ENCODE peak calls at places on chromosomes 12 and 14, in nine cellular contexts. C is H9, Q is kidney, G is WTC11, D is endodermal cell, U is RWPE2, L is bronchial epithelial cell, H is mammary epithelial cell, N is AG09319. O is an unnamed sample.

GRCh38 chr12:100675432-100675831 is 101.9 kb downstream of the GAS2L3 start:
- DNase-seq in C (no peak), H (peak; percentile 40), Q (no peak), D (no peak), L (peak; percentile 59), N (peak; percentile 16), G (no peak), U (peak; percentile 63), O (no peak)

GRCh38 chr12:49672351-49673181 is 34.6 kb downstream of the FMNL3 start:
- DNase-seq in N (no peak), G (no peak), C (no peak), U (no peak), Q (no peak), L (no peak), H (no peak), D (no peak), O (no peak)

GRCh38 chr12:14696265-14696741 is at the start of gene GUCY2C:
- DNase-seq in U (no peak), L (no peak), D (no peak), Q (no peak), C (no peak), N (no peak), H (no peak), G (no peak), O (no peak)

GRCh38 chr12:105522166-105522825 is 191.8 kb downstream of the C12orf75 start:
- DNase-seq in L (peak; percentile 55), U (no peak), Q (no peak), G (no peak), N (no peak), C (no peak), D (no peak), H (no peak), O (no peak)

GRCh38 chr14:73833024-73833423 is 18.6 kb upstream of the PTGR2 start:
- DNase-seq in D (no peak), U (no peak), Q (no peak), L (no peak), N (peak; percentile 79), H (no peak), C (no peak), G (no peak), O (no peak)

GRCh38 chr12:499837-500458 is 40.2 kb downstream of the B4GALNT3 start:
- DNase-seq in C (peak; percentile 21), D (peak; percentile 27), H (no peak), U (no peak), N (no peak), L (peak; percentile 8), G (no peak), Q (no peak), O (no peak)

GRCh38 chr12:20624718-20625117 is 70.4 kb upstream of the SLCO1C1 start:
- DNase-seq in N (no peak), G (peak; percentile 31), C (peak; percentile 67), Q (no peak), U (no peak), D (peak; percentile 86), H (no peak), L (peak; percentile 25), O (no peak)

GRCh38 chr14:73262427-73263183 is 25.3 kb downstream of the PAPLN start:
- DNase-seq in U (no peak), G (no peak), D (no peak), L (no peak), C (no peak), Q (no peak), N (no peak), H (no peak), O (no peak)

GRCh38 chr14:99899578-99900178 is 106.5 kb downstream of the EML1 start:
- DNase-seq in U (no peak), Q (no peak), L (peak; percentile 31), D (no peak), N (no peak), H (no peak), G (no peak), C (no peak), O (peak; percentile 29)

GRCh38 chr12:71128191-71128590 is 29.6 kb downstream of the TSPAN8 start:
- DNase-seq in L (peak; percentile 13), C (no peak), H (no peak), G (no peak), U (no peak), N (no peak), D (no peak), Q (no peak), O (no peak)

GRCh38 chr12:57758566-57759359 is 3.9 kb downstream of the MARCHF9 start:
- DNase-seq in N (no peak), C (no peak), D (no peak), Q (no peak), L (no peak), G (no peak), U (no peak), H (no peak), O (no peak)

GRCh38 chr12:57760347-57760982 is 5.6 kb downstream of the MARCHF9 start:
- DNase-seq in G (peak; percentile 69), L (no peak), U (no peak), H (no peak), N (no peak), D (peak; percentile 92), Q (no peak), C (peak; percentile 52), O (no peak)

GRCh38 chr12:57761391-57761998 is 5.4 kb downstream of the CYP27B1 start:
- DNase-seq in D (no peak), C (no peak), G (no peak), H (no peak), L (no peak), Q (peak; percentile 50), U (no peak), N (no peak), O (no peak)

GRCh38 chr12:57757771-57758170 is 2.9 kb downstream of the MARCHF9 start:
- DNase-seq in U (no peak), H (no peak), L (no peak), N (no peak), C (no peak), G (no peak), D (no peak), Q (no peak), O (no peak)

DNA sequence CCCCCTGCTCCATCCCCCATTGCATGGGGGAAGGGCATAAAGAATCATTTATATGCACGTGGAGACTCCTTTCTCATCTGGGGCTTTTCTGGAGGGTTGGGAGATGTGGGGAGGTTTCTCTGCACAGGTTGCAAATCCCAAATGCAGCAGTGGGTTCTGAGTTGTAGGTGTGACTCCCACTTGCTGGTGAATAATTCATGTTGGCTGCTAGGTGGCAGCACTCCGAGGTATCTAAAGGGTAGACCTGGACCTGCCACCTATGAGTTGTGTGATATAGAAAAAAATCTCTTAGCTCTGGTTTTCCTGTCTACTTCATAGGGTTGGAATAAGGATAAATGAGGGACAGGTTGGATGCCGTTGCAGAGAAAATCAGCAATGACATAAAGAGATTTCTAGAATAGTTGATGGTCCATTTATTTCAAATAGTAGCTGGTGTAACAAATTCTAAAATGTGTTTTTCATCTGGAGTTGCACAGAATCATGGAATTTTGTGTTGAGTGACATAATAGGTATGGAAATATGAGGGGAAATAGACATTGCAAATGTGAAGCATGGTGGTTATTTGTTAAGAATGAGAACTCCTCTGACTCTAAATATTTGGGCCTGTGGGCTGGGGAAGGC is 4.6 kb downstream of the MARCHF9 start:
- DNase-seq in L (peak; percentile 59), D (peak; percentile 73), C (peak; percentile 53), G (no peak), Q (peak; percentile 24), N (no peak), U (no peak), H (no peak), O (no peak)
- TF ChIP-seq CTCF in L (peak; percentile 67), D (peak; percentile 73), C (peak; percentile 65), G (peak; percentile 34), Q (peak; percentile 37), N (peak; percentile 26), U (peak; percentile 77), H (peak; percentile 58), O (peak; percentile 64)

DNA sequence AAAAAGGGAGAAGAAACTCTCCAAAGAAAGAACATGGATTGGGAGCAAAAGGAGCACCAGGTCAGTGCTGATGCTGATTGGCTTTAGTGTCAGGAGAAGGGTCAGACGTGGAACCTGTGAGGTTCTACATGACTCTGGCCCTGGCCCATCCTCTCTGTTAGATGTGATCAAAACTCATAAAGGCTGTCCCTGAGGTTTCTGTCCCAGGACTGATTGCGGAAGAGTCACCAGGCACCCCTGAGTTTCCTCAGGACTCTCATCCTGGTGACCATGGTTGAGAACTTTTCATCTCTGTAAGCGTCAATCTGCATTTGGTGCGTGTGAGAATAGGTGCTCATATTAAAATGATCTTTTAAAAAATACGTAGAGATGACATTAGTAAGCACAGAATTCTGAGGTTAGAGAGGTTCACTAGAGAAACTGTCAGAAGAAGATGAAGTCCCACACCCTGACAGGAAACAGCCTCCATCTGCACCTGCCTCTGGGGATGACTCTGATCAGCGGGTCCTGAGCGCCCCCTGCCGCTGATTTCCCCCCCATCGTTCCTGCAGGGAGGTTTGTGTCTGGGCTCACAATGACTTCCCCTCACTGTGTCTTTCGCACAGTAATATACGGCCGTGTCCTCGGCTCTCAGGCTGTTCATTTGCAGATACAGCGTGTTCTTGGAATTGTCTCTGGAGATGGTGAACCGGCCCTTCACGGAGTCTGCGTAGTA is 741.8 kb downstream of the TMEM121 start:
- DNase-seq in G (no peak), H (no peak), U (no peak), D (no peak), Q (no peak), N (no peak), C (no peak), L (no peak), O (no peak)
- TF ChIP-seq CTCF in G (no peak), H (no peak), U (no peak), D (no peak), Q (no peak), N (no peak), C (no peak), L (no peak), O (no peak)

DNA sequence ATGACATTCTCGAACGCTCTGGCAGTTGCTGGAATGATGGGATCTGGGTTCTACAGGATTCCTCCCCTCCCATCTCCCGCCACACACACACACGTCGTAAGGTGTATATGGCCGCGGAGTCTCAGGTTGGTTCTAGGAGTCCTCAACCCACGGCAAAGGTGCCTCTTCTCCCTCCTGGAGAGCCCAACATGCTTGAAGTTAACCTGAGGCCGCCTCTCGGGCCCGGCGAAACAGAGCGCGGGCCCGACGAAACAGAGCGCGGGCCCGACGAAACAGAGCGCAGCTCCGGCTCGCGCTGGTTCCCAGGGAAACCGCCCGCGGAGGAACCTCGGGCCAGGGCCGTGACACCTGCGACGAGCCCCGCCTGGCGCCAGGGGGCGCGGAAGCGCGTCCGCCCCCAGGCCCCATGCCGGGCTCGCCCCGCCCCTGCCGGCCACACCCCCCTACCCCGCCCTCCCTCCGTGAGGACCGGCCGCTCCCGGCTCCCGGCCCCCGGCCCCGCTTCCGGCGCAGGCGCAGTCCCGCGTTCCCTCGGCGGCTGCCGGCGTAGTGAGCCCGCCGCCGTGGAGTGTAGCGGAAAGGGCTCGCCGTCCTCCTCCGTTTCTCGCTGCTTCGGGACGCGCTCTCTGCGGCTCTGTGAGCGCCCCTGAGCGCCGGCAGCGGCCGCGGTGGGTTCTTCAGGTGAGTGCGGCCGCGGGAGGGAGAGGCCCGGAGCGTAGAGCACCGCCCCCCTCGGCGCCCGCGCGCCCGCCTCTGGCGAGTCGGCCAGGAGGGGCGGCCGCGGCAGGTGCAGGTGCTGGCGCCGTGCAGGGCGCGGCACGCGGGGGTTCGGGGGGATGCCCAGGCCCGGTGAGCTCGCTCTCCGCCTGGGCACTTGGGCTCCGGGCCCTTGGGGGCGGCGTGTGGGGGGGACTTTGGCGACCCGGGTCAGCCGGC is at the start of gene RAB3IP:
- DNase-seq in H (peak; percentile 86), U (peak; percentile 79), C (peak; percentile 93), D (peak; percentile 99), Q (peak; percentile 97), G (peak; percentile 90), L (peak; percentile 57), N (peak; percentile 16), O (peak; percentile 97)
- TF ChIP-seq CTCF in H (peak; percentile 16), U (peak; percentile 85), C (peak; percentile 81), D (peak; percentile 89), Q (peak; percentile 47), G (peak; percentile 79), L (peak; percentile 72), N (peak; percentile 34), O (peak; percentile 70)

GRCh38 chr14:105201156-105201927 is 20.2 kb upstream of the NUDT14 start:
- DNase-seq in Q (no peak), G (peak; percentile 35), L (no peak), H (no peak), D (peak; percentile 65), U (no peak), C (no peak), N (no peak), O (no peak)
- TF ChIP-seq CTCF in Q (no peak), G (no peak), L (no peak), H (no peak), D (peak; percentile 61), U (no peak), C (peak; percentile 52), N (no peak), O (no peak)

O was measured in RWPE1.